ENCODE peak calls at places on chromosomes 11 and 22, in six cellular contexts. B is pancreas, H is OCI-LY7, U is tibial nerve, G is ascending aorta, Y is neuronal stem cell. L is an unnamed sample.
A peak's percentile ranks its signal among the peaks of the same experiment; 100 is the strongest.

GRCh38 chr11:122418032-122418431 is 237.5 kb upstream of the UBASH3B start:
- DNase-seq in Y (no peak), G (no peak), B (no peak), U (no peak), H (no peak), L (no peak)

GRCh38 chr11:650482-650881 is 13.4 kb downstream of the DRD4 start:
- DNase-seq in U (no peak), Y (no peak), H (no peak), B (no peak), G (no peak), L (no peak)

GRCh38 chr22:24178021-24178431 is 3.3 kb upstream of the SUSD2 start:
- DNase-seq in U (no peak), H (no peak), B (no peak), Y (no peak), G (no peak), L (no peak)

GRCh38 chr11:64918056-64918455 is 1.0 kb upstream of the ATG2A start:
- DNase-seq in Y (no peak), G (peak; percentile 65), B (no peak), U (no peak), H (peak; percentile 72), L (no peak)

GRCh38 chr11:119368121-119369034 is 13.1 kb downstream of the USP2 start:
- DNase-seq in B (peak; percentile 82), H (no peak), G (no peak), U (no peak), Y (no peak), L (peak; percentile 73)

GRCh38 chr11:82794490-82794889 is 60.8 kb upstream of the FAM181B start:
- DNase-seq in H (no peak), Y (no peak), B (no peak), U (no peak), G (no peak), L (no peak)

GRCh38 chr11:13140028-13140870 is 131.1 kb downstream of the RASSF10 start:
- DNase-seq in H (no peak), G (no peak), Y (no peak), U (no peak), B (peak; percentile 82), L (no peak)

GRCh38 chr11:18394928-18395734 is 768 bp downstream of the LDHA start:
- DNase-seq in B (peak; percentile 9), H (peak; percentile 57), G (peak; percentile 72), Y (peak; percentile 17), U (no peak), L (peak; percentile 23)

GRCh38 chr22:43841742-43842141 is 20.6 kb downstream of the SULT4A1 start:
- DNase-seq in U (no peak), H (no peak), Y (no peak), B (no peak), G (no peak), L (no peak)

GRCh38 chr11:125272822-125273221 is 108.3 kb downstream of the PKNOX2 start:
- DNase-seq in H (no peak), U (no peak), Y (no peak), B (no peak), G (no peak), L (no peak)

GRCh38 chr22:27687984-27688545 is 113.5 kb downstream of the MN1 start:
- DNase-seq in H (no peak), G (no peak), Y (no peak), U (no peak), B (no peak), L (no peak)

GRCh38 chr11:95487391-95487790 is 256.4 kb upstream of the SESN3 start:
- DNase-seq in Y (no peak), U (no peak), H (no peak), B (no peak), G (no peak), L (no peak)

GRCh38 chr11:68741536-68741935 is 9.8 kb downstream of the TESMIN start:
- DNase-seq in B (no peak), U (no peak), Y (no peak), G (no peak), H (no peak), L (no peak)

GRCh38 chr11:72446929-72447753 is 12.8 kb upstream of the CLPB start:
- DNase-seq in G (no peak), H (peak; percentile 64), Y (no peak), B (no peak), U (no peak), L (no peak)

GRCh38 chr11:128771102-128771501 is 77.2 kb downstream of the FLI1 start:
- DNase-seq in Y (no peak), U (no peak), G (no peak), B (no peak), H (no peak), L (no peak)

GRCh38 chr11:68934321-68934645 is 30.6 kb downstream of the IGHMBP2 start:
- DNase-seq in U (no peak), G (no peak), Y (no peak), B (no peak), H (no peak), L (no peak)

GRCh38 chr22:30206964-30207363 is 39.6 kb downstream of the LIF start:
- DNase-seq in Y (peak; percentile 51), H (no peak), G (no peak), U (no peak), B (peak; percentile 42), L (peak; percentile 69)

GRCh38 chr11:83572521-83572920 is 286.4 kb upstream of the CCDC90B start:
- DNase-seq in H (no peak), U (no peak), G (no peak), Y (no peak), B (no peak), L (no peak)

GRCh38 chr11:102288745-102289083 is 28.6 kb upstream of the BIRC3 start:
- DNase-seq in H (no peak), G (no peak), U (no peak), B (no peak), Y (no peak), L (no peak)

GRCh38 chr11:2380396-2380795 is 3.3 kb downstream of the CD81 start:
- DNase-seq in Y (no peak), H (no peak), B (no peak), G (no peak), U (no peak), L (no peak)

GRCh38 chr11:131717616-131718015 is 347.2 kb downstream of the NTM start:
- DNase-seq in Y (no peak), H (no peak), G (no peak), B (no peak), U (no peak), L (no peak)

GRCh38 chr11:66497206-66497605 is 13.2 kb upstream of the BBS1 start:
- DNase-seq in Y (no peak), B (no peak), H (no peak), G (no peak), U (no peak), L (no peak)

GRCh38 chr22:46770726-46771125 is 8.3 kb downstream of the TBC1D22A start:
- DNase-seq in H (peak; percentile 29), U (no peak), Y (no peak), G (no peak), B (no peak), L (no peak)
- H3K27ac ChIP-seq in H (peak overlapping the region; percentile 65), U (peak overlapping the region; percentile 91), Y (no peak overlapping the region), G (peak overlapping the region; percentile 59), B (no peak overlapping the region), L (peak overlapping the region; percentile 41)

DNA sequence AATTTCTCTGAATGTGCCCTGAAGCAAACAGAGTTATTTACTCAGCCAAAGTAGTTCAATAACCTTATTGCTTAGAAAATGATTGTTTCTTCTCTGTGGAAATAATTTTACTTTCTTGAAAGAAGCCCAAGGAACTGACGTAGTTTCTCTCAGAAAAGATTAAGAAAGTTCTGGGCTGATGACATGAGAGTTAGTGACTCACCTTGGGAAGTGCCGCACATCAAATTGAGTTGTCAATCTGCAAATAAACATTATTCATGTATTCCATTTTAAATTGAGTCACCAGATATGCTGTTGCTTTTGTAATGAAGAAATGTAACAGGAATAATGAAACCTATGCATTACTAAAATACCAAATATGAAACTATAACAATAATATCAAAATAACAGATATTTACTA is 418.7 kb upstream of the LRRC4C start:
- DNase-seq in H (no peak), U (no peak), B (no peak), Y (no peak), G (no peak), L (no peak)
- H3K27ac ChIP-seq in H (no peak overlapping the region), U (no peak overlapping the region), B (no peak overlapping the region), Y (no peak overlapping the region), G (no peak overlapping the region), L (no peak overlapping the region)

GRCh38 chr22:38292694-38293093 is 19.9 kb upstream of the TMEM184B start:
- DNase-seq in G (no peak), B (no peak), H (no peak), U (no peak), Y (no peak), L (no peak)
- H3K27ac ChIP-seq in G (peak overlapping the region; percentile 40), B (no peak overlapping the region), H (no peak overlapping the region), U (peak overlapping the region; percentile 73), Y (no peak overlapping the region), L (peak overlapping the region; percentile 49)

DNA sequence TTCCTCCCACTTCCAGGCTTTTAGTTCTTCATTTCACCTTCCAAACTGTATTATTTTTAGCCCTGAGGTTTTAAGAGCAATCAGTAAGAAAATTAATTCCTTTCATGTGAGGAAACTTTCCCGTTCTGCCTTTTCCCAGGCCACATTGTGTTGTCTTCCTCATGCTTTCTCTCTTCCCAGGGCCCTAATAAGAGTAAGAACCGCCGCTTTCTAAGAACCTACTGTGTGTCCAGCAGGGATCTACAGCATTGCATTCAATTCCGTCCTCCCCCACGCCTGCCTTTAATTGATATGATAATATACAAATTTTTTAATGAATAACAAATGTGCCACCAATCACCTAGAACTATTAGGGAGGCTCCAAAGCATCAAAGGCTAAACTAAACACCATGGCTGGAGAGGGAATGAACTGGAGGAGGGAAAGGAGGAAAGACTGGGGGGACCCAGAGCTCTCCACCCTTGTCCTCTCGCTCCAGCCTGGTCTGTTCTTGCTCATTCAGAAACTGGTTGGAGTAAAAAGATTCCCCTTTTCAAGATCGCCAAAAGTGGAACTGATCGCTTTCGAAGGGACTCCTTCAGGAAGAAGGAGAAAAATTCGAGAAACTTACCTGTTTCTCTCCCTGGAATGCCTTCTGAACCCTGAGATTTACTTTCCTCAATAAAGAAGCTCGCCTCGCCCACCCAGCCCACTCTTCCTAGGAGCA is 46.8 kb downstream of the OR4D9 start:
- DNase-seq in B (no peak), G (no peak), H (no peak), Y (no peak), U (no peak), L (no peak)
- H3K27ac ChIP-seq in B (no peak overlapping the region), G (peak overlapping the region; percentile 74), H (no peak overlapping the region), Y (no peak overlapping the region), U (peak overlapping the region; percentile 87), L (peak overlapping the region; percentile 53)

L was measured in uterus.